ENCODE peak calls at places on chromosomes 16 and 17, in six cellular contexts. One of them, this sample, is unnamed.

GRCh38 chr17:49738456-49739163 is 25.3 kb downstream of the FAM117A start:
- DNase-seq in WTC11: no peak
- DNase-seq in mucosa of descending colon: no peak
- DNase-seq in neural crest cell: no peak
- DNase-seq in heart left ventricle: no peak
- DNase-seq in AG04450: no peak
- DNase-seq in this sample: no peak

GRCh38 chr16:27287887-27288286 is 19.3 kb upstream of the NSMCE1 start:
- DNase-seq in WTC11: no peak
- DNase-seq in mucosa of descending colon: no peak
- DNase-seq in neural crest cell: no peak
- DNase-seq in heart left ventricle: no peak
- DNase-seq in AG04450: no peak
- DNase-seq in this sample: no peak

GRCh38 chr16:70614208-70614951 is 32.0 kb upstream of the IL34 start:
- DNase-seq in WTC11: no peak
- DNase-seq in mucosa of descending colon: no peak
- DNase-seq in neural crest cell: no peak
- DNase-seq in heart left ventricle: no peak
- DNase-seq in AG04450: no peak
- DNase-seq in this sample: no peak

GRCh38 chr17:57293077-57293476 is 36.8 kb downstream of the MSI2 start:
- DNase-seq in WTC11: no peak
- DNase-seq in mucosa of descending colon: no peak
- DNase-seq in neural crest cell: no peak
- DNase-seq in heart left ventricle: peak; percentile 31
- DNase-seq in AG04450: no peak
- DNase-seq in this sample: no peak

GRCh38 chr16:53207810-53208752 is 153.3 kb downstream of the CHD9 start:
- DNase-seq in WTC11: peak; percentile 29
- DNase-seq in mucosa of descending colon: no peak
- DNase-seq in neural crest cell: peak; percentile 53
- DNase-seq in heart left ventricle: peak; percentile 52
- DNase-seq in AG04450: peak; percentile 46
- DNase-seq in this sample: peak; percentile 13

GRCh38 chr17:48604770-48605329 is at the start of gene HOXB6:
- DNase-seq in WTC11: no peak
- DNase-seq in mucosa of descending colon: peak; percentile 84
- DNase-seq in neural crest cell: no peak
- DNase-seq in heart left ventricle: no peak
- DNase-seq in AG04450: no peak
- DNase-seq in this sample: no peak

GRCh38 chr16:8109510-8110369 is 480.6 kb downstream of the TMEM114 start:
- DNase-seq in WTC11: no peak
- DNase-seq in mucosa of descending colon: no peak
- DNase-seq in neural crest cell: no peak
- DNase-seq in heart left ventricle: no peak
- DNase-seq in AG04450: no peak
- DNase-seq in this sample: no peak

GRCh38 chr17:3970668-3971067 is 6.4 kb upstream of the ATP2A3 start:
- DNase-seq in WTC11: no peak
- DNase-seq in mucosa of descending colon: no peak
- DNase-seq in neural crest cell: no peak
- DNase-seq in heart left ventricle: no peak
- DNase-seq in AG04450: no peak
- DNase-seq in this sample: no peak

GRCh38 chr16:12679660-12680272 is 123.9 kb downstream of the CPPED1 start:
- DNase-seq in WTC11: no peak
- DNase-seq in mucosa of descending colon: no peak
- DNase-seq in neural crest cell: no peak
- DNase-seq in heart left ventricle: no peak
- DNase-seq in AG04450: no peak
- DNase-seq in this sample: no peak

GRCh38 chr17:83108709-83109108 is 29.3 kb downstream of the METRNL start:
- DNase-seq in WTC11: no peak
- DNase-seq in mucosa of descending colon: no peak
- DNase-seq in neural crest cell: no peak
- DNase-seq in heart left ventricle: no peak
- DNase-seq in AG04450: no peak
- DNase-seq in this sample: no peak

GRCh38 chr17:83110755-83111154 is 31.3 kb downstream of the METRNL start:
- DNase-seq in WTC11: no peak
- DNase-seq in mucosa of descending colon: no peak
- DNase-seq in neural crest cell: no peak
- DNase-seq in heart left ventricle: no peak
- DNase-seq in AG04450: no peak
- DNase-seq in this sample: no peak

GRCh38 chr17:83109793-83110645 is 30.6 kb downstream of the METRNL start:
- DNase-seq in WTC11: no peak
- DNase-seq in mucosa of descending colon: peak; percentile 82
- DNase-seq in neural crest cell: no peak
- DNase-seq in heart left ventricle: peak; percentile 85
- DNase-seq in AG04450: peak; percentile 88
- DNase-seq in this sample: no peak

GRCh38 chr17:83107656-83108048 is 28.2 kb downstream of the METRNL start:
- DNase-seq in WTC11: no peak
- DNase-seq in mucosa of descending colon: no peak
- DNase-seq in neural crest cell: no peak
- DNase-seq in heart left ventricle: no peak
- DNase-seq in AG04450: no peak
- DNase-seq in this sample: no peak

DNA sequence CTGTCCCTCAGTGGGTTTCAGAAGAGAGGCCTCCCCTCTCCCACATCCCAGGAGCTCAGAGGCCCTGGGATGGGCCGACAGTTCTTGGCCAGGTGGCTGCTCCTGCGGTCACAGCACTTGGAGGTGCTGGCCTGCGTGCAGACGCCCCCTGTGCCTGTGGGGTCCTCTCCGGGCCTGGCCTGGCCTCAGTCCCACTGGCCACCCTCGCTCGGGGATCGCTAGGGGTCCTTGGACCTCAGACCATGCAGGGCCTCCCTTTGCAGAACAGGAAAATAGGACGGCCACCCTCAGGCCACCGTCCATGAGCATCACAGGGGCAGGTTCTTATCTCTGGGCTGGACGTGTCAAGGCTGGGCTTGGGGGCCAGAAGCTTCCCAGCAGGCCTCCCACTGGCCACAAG is 30.0 kb downstream of the METRNL start:
- DNase-seq in WTC11: no peak
- DNase-seq in mucosa of descending colon: no peak
- DNase-seq in neural crest cell: no peak
- DNase-seq in heart left ventricle: no peak
- DNase-seq in AG04450: no peak
- DNase-seq in this sample: no peak
- TF ChIP-seq CTCF in WTC11: no peak
- TF ChIP-seq CTCF in mucosa of descending colon: no peak
- TF ChIP-seq CTCF in neural crest cell: no peak
- TF ChIP-seq CTCF in heart left ventricle: no peak
- TF ChIP-seq CTCF in AG04450: no peak
- TF ChIP-seq CTCF in this sample: no peak

GRCh38 chr17:7294614-7295153 is at the start of gene YBX2:
- DNase-seq in WTC11: peak; percentile 99
- DNase-seq in mucosa of descending colon: peak; percentile 97
- DNase-seq in neural crest cell: peak; percentile 54
- DNase-seq in heart left ventricle: peak; percentile 76
- DNase-seq in AG04450: no peak
- DNase-seq in this sample: peak; percentile 68

GRCh38 chr17:7293131-7293557 is 1.3 kb downstream of the YBX2 start:
- DNase-seq in WTC11: no peak
- DNase-seq in mucosa of descending colon: peak; percentile 52
- DNase-seq in neural crest cell: no peak
- DNase-seq in heart left ventricle: no peak
- DNase-seq in AG04450: no peak
- DNase-seq in this sample: no peak

GRCh38 chr17:7293821-7294613 is 422 bp downstream of the YBX2 start:
- DNase-seq in WTC11: peak; percentile 87
- DNase-seq in mucosa of descending colon: peak; percentile 94
- DNase-seq in neural crest cell: no peak
- DNase-seq in heart left ventricle: no peak
- DNase-seq in AG04450: no peak
- DNase-seq in this sample: peak; percentile 39

GRCh38 chr17:7296189-7296861 is 1.9 kb upstream of the YBX2 start:
- DNase-seq in WTC11: peak; percentile 94
- DNase-seq in mucosa of descending colon: peak; percentile 91
- DNase-seq in neural crest cell: peak; percentile 87
- DNase-seq in heart left ventricle: peak; percentile 86
- DNase-seq in AG04450: no peak
- DNase-seq in this sample: peak; percentile 86

GRCh38 chr17:7295230-7296180 is 1.1 kb upstream of the YBX2 start:
- DNase-seq in WTC11: no peak
- DNase-seq in mucosa of descending colon: peak; percentile 56
- DNase-seq in neural crest cell: no peak
- DNase-seq in heart left ventricle: no peak
- DNase-seq in AG04450: no peak
- DNase-seq in this sample: no peak
- TF ChIP-seq CTCF in WTC11: no peak
- TF ChIP-seq CTCF in mucosa of descending colon: no peak
- TF ChIP-seq CTCF in neural crest cell: no peak
- TF ChIP-seq CTCF in heart left ventricle: no peak
- TF ChIP-seq CTCF in AG04450: no peak
- TF ChIP-seq CTCF in this sample: peak; percentile 9

GRCh38 chr17:17924131-17924856 is 47.9 kb downstream of the TOM1L2 start:
- DNase-seq in WTC11: no peak
- DNase-seq in mucosa of descending colon: no peak
- DNase-seq in neural crest cell: no peak
- DNase-seq in heart left ventricle: no peak
- DNase-seq in AG04450: no peak
- DNase-seq in this sample: no peak
- TF ChIP-seq CTCF in WTC11: no peak
- TF ChIP-seq CTCF in mucosa of descending colon: no peak
- TF ChIP-seq CTCF in neural crest cell: no peak
- TF ChIP-seq CTCF in heart left ventricle: no peak
- TF ChIP-seq CTCF in AG04450: no peak
- TF ChIP-seq CTCF in this sample: no peak

GRCh38 chr16:89688395-89688794 is 1.9 kb downstream of the CDK10 start:
- DNase-seq in WTC11: no peak
- DNase-seq in mucosa of descending colon: peak; percentile 13
- DNase-seq in neural crest cell: no peak
- DNase-seq in heart left ventricle: no peak
- DNase-seq in AG04450: no peak
- DNase-seq in this sample: no peak

GRCh38 chr16:89685916-89686315 is 573 bp upstream of the CDK10 start:
- DNase-seq in WTC11: no peak
- DNase-seq in mucosa of descending colon: no peak
- DNase-seq in neural crest cell: no peak
- DNase-seq in heart left ventricle: no peak
- DNase-seq in AG04450: no peak
- DNase-seq in this sample: no peak

GRCh38 chr16:89689142-89689541 is 2.7 kb downstream of the CDK10 start:
- DNase-seq in WTC11: no peak
- DNase-seq in mucosa of descending colon: no peak
- DNase-seq in neural crest cell: no peak
- DNase-seq in heart left ventricle: no peak
- DNase-seq in AG04450: no peak
- DNase-seq in this sample: no peak

GRCh38 chr16:89686520-89687091 is at the start of gene CDK10:
- DNase-seq in WTC11: peak; percentile 94
- DNase-seq in mucosa of descending colon: peak; percentile 96
- DNase-seq in neural crest cell: peak; percentile 96
- DNase-seq in heart left ventricle: peak; percentile 89
- DNase-seq in AG04450: peak; percentile 57
- DNase-seq in this sample: peak; percentile 91

DNA sequence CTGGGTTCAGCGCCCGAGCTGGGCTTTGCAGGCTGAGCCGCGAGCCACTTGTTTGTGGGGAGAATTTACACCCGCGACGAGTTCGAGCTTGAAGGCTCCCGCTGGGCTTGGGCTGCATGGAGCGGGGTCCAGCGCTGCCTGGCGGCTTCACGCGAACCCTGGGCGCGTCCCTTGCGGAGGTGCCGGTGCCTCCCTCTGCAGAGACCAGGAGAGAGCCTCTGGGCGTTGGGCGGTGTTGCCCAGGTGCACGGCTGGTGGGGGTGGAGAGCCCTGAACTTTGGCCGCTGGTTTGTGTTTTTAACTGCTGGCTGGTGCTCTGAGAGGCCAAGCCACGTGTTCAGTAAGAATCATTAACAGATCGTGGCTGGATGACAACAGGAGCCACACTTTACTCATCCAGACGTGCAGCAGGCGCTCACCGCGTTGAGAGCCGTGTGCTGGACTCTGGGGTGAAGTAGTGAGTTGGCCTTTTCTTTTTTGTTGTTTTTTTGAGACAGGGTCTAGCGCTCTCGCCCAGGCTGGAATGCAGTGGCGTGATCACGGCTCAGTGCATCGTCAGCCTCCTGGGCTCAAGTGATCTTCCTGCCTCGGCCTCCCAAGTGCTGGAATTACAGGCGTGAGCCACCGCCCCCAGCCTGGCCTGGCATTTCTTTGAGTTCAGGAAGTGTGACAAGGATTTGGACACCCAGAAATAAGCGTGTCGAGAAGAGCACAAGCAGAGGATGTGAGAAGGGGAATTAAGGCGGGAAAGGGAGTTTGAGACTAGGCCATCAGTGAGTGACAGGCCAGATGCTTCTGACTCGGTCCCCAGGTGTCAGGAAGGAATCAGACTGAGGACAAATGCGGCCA is 827 bp downstream of the CDK10 start:
- DNase-seq in WTC11: no peak
- DNase-seq in mucosa of descending colon: peak; percentile 90
- DNase-seq in neural crest cell: no peak
- DNase-seq in heart left ventricle: no peak
- DNase-seq in AG04450: no peak
- DNase-seq in this sample: peak; percentile 42
- TF ChIP-seq CTCF in WTC11: no peak
- TF ChIP-seq CTCF in mucosa of descending colon: no peak
- TF ChIP-seq CTCF in neural crest cell: no peak
- TF ChIP-seq CTCF in heart left ventricle: no peak
- TF ChIP-seq CTCF in AG04450: no peak
- TF ChIP-seq CTCF in this sample: peak; percentile 6